ENCODE peak calls at places on chromosome 21, in nine cellular contexts. P, B, D, E, X, U, C, L and I are unnamed samples.

GRCh38 chr21:42705346-42705745 is 51.9 kb downstream of the PDE9A start:
- DNase-seq in U (no peak), X (no peak), C (no peak), B (no peak), P (no peak), E (no peak), L (no peak), D (no peak), I (no peak)

GRCh38 chr21:42189860-42190491 is 29.0 kb upstream of the ABCG1 start:
- DNase-seq in D (no peak), P (no peak), C (no peak), U (no peak), L (no peak), E (no peak), B (no peak), X (no peak), I (peak)

GRCh38 chr21:34202553-34203332 is 129.4 kb downstream of the MRPS6 start:
- DNase-seq in E (peak), D (peak), C (no peak), U (no peak), P (peak), X (no peak), L (no peak), B (no peak), I (peak)

GRCh38 chr21:35508389-35508888 is 459.3 kb upstream of the RUNX1 start:
- DNase-seq in E (peak), U (no peak), B (no peak), C (no peak), L (no peak), X (peak), P (no peak), D (peak), I (no peak)

GRCh38 chr21:42343101-42343500 is 7.7 kb downstream of the TFF2 start:
- DNase-seq in C (no peak), L (peak), D (no peak), X (no peak), B (no peak), E (no peak), U (no peak), P (no peak), I (peak)

GRCh38 chr21:16061194-16061593 is 331.4 kb downstream of the USP25 start:
- DNase-seq in E (no peak), L (no peak), C (no peak), X (no peak), P (no peak), D (no peak), B (no peak), U (no peak), I (peak)

GRCh38 chr21:29208666-29209059 is 78.2 kb downstream of the MAP3K7CL start:
- DNase-seq in B (no peak), L (no peak), C (no peak), D (no peak), U (no peak), E (peak), P (no peak), X (no peak), I (no peak)

GRCh38 chr21:44537930-44538911 is 1.8 kb downstream of the KRTAP10-1 start:
- DNase-seq in U (no peak), P (no peak), E (no peak), L (peak), D (no peak), B (no peak), C (no peak), X (no peak), I (peak)

GRCh38 chr21:25161571-25161970 is 445.7 kb downstream of the MRPL39 start:
- DNase-seq in L (no peak), B (no peak), U (no peak), D (no peak), E (no peak), X (no peak), P (no peak), C (no peak), I (no peak)

GRCh38 chr21:41715649-41716321 is 51.1 kb downstream of the RIPK4 start:
- DNase-seq in C (no peak), D (peak), U (no peak), X (no peak), L (no peak), E (no peak), B (no peak), P (no peak), I (no peak)

GRCh38 chr21:33985117-33986050 is 69.8 kb upstream of the ATP5PO start:
- DNase-seq in X (no peak), C (no peak), E (no peak), P (no peak), U (no peak), L (no peak), B (no peak), D (no peak), I (no peak)

GRCh38 chr21:25456672-25457071 is 150.6 kb downstream of the MRPL39 start:
- DNase-seq in X (no peak), B (no peak), E (peak), D (no peak), C (no peak), P (no peak), L (no peak), U (peak), I (no peak)

GRCh38 chr21:45897191-45898027 is 84.2 kb upstream of the COL6A1 start:
- DNase-seq in L (no peak), C (no peak), E (no peak), U (no peak), P (no peak), B (no peak), D (no peak), X (no peak), I (no peak)

GRCh38 chr21:41901099-41901498 is 22.0 kb upstream of the PRDM15 start:
- DNase-seq in E (no peak), C (no peak), D (no peak), B (no peak), L (no peak), X (no peak), P (no peak), U (no peak), I (no peak)

GRCh38 chr21:36700961-36701911 is 2.3 kb downstream of the SIM2 start:
- DNase-seq in U (no peak), D (peak), P (no peak), E (no peak), C (no peak), X (no peak), L (peak), B (no peak), I (no peak)

GRCh38 chr21:19565587-19565986 is 1162.0 kb upstream of the TMPRSS15 start:
- DNase-seq in U (no peak), L (no peak), E (no peak), D (no peak), P (no peak), X (no peak), B (no peak), C (no peak), I (no peak)

GRCh38 chr21:46118871-46119564 is 21.1 kb downstream of the COL6A2 start:
- DNase-seq in X (no peak), U (no peak), C (no peak), B (peak), P (no peak), L (peak), E (no peak), D (no peak), I (no peak)

GRCh38 chr21:45301521-45302081 is 13.9 kb upstream of the POFUT2 start:
- DNase-seq in E (no peak), C (no peak), U (no peak), D (no peak), P (no peak), B (no peak), L (no peak), X (no peak), I (no peak)

GRCh38 chr21:32584472-32584871 is 851 bp downstream of the TCP10L start:
- DNase-seq in B (no peak), L (no peak), E (no peak), X (no peak), U (no peak), D (no peak), P (no peak), C (no peak), I (no peak)

GRCh38 chr21:36355071-36355680 is 30.0 kb upstream of the CHAF1B start:
- DNase-seq in U (no peak), X (no peak), B (no peak), E (no peak), L (no peak), P (no peak), D (no peak), C (no peak), I (no peak)